ENCODE peak calls at places on chromosome 3, in four cellular contexts. H is HepG2, R is A549, L is GM12878. W is an unnamed sample.

GRCh38 chr3:128820252-128820839 is 59.1 kb upstream of the ACAD9 start:
- DNase-seq in H (no peak), L (no peak), R (no peak), W (no peak)

GRCh38 chr3:105780114-105780513 is 88.7 kb downstream of the CBLB start:
- DNase-seq in L (no peak), H (no peak), R (no peak), W (no peak)

GRCh38 chr3:25055981-25056380 is 372.1 kb upstream of the RARB start:
- DNase-seq in R (no peak), H (no peak), L (no peak), W (no peak)

GRCh38 chr3:18234717-18235335 is 190.3 kb downstream of the SATB1 start:
- DNase-seq in H (no peak), R (no peak), L (no peak), W (no peak)

GRCh38 chr3:42830437-42831320 is 21.4 kb downstream of the ACKR2 start:
- DNase-seq in L (no peak), H (peak), R (peak), W (no peak)

GRCh38 chr3:126064627-126065258 is 19.2 kb downstream of the SLC41A3 start:
- DNase-seq in L (no peak), R (no peak), H (no peak), W (no peak)

GRCh38 chr3:197465197-197465995 is 90.4 kb downstream of the BDH1 start:
- DNase-seq in H (peak), L (no peak), R (no peak), W (no peak)

GRCh38 chr3:45131201-45131600 is 15.0 kb downstream of the CDCP1 start:
- DNase-seq in R (no peak), H (no peak), L (no peak), W (no peak)

GRCh38 chr3:71487418-71487817 is 96.1 kb downstream of the FOXP1 start:
- DNase-seq in R (no peak), H (no peak), L (no peak), W (no peak)

GRCh38 chr3:171984883-171985282 is 54.5 kb upstream of the FNDC3B start:
- DNase-seq in L (no peak), R (no peak), H (no peak), W (no peak)

GRCh38 chr3:107976204-107976775 is 114.5 kb downstream of the CD47 start:
- DNase-seq in R (no peak), H (no peak), L (no peak), W (no peak)

GRCh38 chr3:87132801-87133200 is 94.3 kb upstream of the CHMP2B start:
- DNase-seq in R (no peak), H (no peak), L (no peak), W (no peak)

GRCh38 chr3:142904639-142905441 is 16.0 kb upstream of the PCOLCE2 start:
- DNase-seq in H (peak), L (no peak), R (no peak), W (no peak)

DNA sequence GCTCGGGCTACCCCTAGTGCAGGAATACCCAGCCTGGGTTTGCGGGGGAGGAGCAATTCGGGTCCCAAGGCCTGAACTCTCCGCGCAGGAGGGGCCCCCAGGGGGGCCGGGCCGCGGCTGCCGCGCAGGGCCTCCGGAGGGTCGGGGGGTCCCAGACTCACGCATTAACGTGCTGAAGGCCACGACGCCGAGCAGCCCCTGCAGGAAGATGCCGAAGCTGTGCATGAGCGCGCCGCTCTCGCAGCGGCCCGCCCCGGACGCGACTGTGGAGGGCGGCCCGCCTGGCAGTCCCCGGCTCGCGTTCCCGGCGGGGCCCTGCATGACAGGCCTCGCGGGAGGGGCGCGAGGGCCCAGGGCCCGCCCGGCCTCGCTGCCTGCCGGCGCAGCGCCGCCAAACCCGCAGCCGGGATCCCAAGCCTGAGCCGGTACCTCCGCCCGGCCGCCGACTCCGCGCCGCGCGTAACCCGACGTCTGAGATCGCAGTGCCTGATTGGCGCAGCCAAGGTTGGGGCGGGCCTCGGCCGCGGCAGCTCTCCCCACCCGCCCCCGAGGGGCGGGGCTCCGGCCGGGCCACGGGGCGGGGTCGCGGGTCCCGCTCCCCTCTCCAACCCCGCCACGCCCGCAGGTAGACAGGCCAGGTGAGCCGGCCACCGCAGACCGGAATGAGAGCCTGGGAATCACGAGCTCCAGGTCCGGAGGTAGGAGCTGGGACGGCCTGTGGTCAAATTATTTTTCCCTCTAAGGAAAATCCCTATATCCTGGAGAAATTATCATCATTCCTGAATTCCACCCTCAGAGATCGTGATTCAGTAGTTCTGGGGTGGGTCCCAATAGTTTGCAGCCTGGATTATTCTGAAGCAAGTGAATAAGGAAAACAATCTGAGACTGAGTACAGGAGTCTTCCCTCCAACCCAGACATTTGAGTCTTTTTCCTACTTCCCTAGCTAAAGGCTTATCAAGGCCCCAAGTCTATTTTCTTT is at the start of gene STIMATE:
- DNase-seq in R (peak), H (peak), L (no peak), W (no peak)
- TF ChIP-seq REST in R (no peak), H (no peak), L (no peak), W (no peak)

GRCh38 chr3:59027607-59028006 is 22.2 kb downstream of the CFAP20DC start:
- DNase-seq in R (no peak), H (no peak), L (no peak), W (no peak)
- H3K4me3 ChIP-seq in R (no peak), H (no peak), L (no peak), W (no peak)

GRCh38 chr3:12603969-12604368 is 47.1 kb downstream of the MKRN2 start:
- DNase-seq in H (no peak), L (no peak), R (no peak), W (no peak)
- TF ChIP-seq REST in H (peak), L (peak), R (peak), W (peak)

DNA sequence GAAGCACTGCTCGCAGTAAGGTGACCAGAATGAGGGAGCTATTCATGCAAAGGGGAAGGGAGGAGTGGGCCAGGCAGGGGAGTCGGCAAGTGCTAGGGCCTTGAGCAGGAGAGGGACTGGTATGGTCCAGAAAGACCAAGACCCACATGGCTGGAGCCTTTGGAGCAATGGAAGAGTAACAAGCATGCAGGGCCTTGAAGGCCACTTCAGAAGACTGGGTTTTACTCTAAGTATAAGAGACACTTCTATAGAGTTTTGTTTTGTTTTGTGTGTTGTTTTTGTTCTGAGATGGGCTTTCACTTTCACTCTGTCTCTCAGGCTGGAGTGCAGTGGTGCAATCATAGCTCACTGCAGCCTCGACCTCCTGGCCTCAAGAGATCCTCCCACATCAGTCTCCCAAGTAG is 42.0 kb downstream of the BFSP2 start:
- DNase-seq in R (no peak), L (no peak), H (no peak), W (no peak)
- H3K4me3 ChIP-seq in R (no peak), L (peak), H (peak), W (no peak)

GRCh38 chr3:114455432-114455831 is 161.6 kb downstream of the TIGIT start:
- DNase-seq in R (no peak), L (no peak), H (no peak), W (no peak)

GRCh38 chr3:114452176-114452744 is 158.4 kb downstream of the TIGIT start:
- DNase-seq in L (no peak), R (no peak), H (no peak), W (no peak)

GRCh38 chr3:114453296-114453888 is 159.6 kb downstream of the TIGIT start:
- DNase-seq in R (no peak), L (no peak), H (no peak), W (no peak)

GRCh38 chr3:114456742-114457141 is 162.9 kb downstream of the TIGIT start:
- DNase-seq in R (no peak), L (peak), H (no peak), W (no peak)

GRCh38 chr3:114454592-114455251 is 160.9 kb downstream of the TIGIT start:
- DNase-seq in H (no peak), R (no peak), L (no peak), W (no peak)
- TF ChIP-seq REST in H (no peak), R (no peak), L (no peak), W (no peak)

DNA sequence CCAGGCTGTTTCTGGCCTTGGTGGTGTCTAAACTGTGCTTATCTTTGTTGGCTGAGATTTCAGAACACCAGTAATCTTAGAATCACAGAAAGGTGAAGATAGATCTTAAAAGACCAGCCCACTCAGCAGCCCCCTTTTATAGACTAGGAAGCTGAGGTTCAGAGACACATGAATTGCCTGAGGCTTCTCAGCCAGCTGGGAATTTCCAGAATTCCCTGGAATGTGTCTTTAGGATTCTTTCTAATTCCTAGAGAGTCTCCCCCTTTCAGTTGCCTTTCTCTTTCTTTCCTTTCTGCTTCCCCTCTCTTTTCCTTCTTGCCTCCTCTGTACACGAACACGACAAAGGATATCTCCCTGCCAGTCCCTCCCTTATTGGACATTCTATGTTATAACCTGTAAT is 19.5 kb downstream of the ANKUB1 start:
- DNase-seq in H (no peak), R (no peak), L (no peak), W (no peak)
- H3K4me3 ChIP-seq in H (no peak), R (no peak), L (no peak), W (no peak)

W was measured in Panc1.